ENCODE peak calls at places on chromosome 3, in five cellular contexts. C is astrocyte of the cerebellum, B is colonic mucosa, T is OCI-LY7, J is A549. N is an unnamed sample.

GRCh38 chr3:46372492-46373359 is 2.0 kb downstream of the CCR5 start:
- DNase-seq in J (no peak), T (peak), C (peak), B (no peak), N (peak)

GRCh38 chr3:141875893-141876380 is 506 bp upstream of the ATP1B3 start:
- DNase-seq in C (no peak), J (peak), B (peak), T (peak), N (no peak)

GRCh38 chr3:134820994-134821393 is 25.9 kb downstream of the EPHB1 start:
- DNase-seq in T (no peak), J (no peak), C (no peak), B (no peak), N (no peak)

GRCh38 chr3:135992072-135992471 is 26.5 kb downstream of the PPP2R3A start:
- DNase-seq in B (no peak), T (no peak), C (peak), J (no peak), N (peak)

GRCh38 chr3:4887177-4887576 is 92.1 kb upstream of the BHLHE40 start:
- DNase-seq in B (no peak), J (no peak), T (no peak), C (no peak), N (no peak)

GRCh38 chr3:66463734-66464511 is 36.9 kb downstream of the LRIG1 start:
- DNase-seq in J (no peak), B (no peak), T (no peak), C (no peak), N (no peak)

GRCh38 chr3:81500039-81500438 is 261.4 kb downstream of the GBE1 start:
- DNase-seq in C (no peak), B (no peak), T (no peak), J (no peak), N (no peak)

GRCh38 chr3:65497846-65498245 is 540.9 kb downstream of the MAGI1 start:
- DNase-seq in J (no peak), T (no peak), C (no peak), B (no peak), N (no peak)

GRCh38 chr3:38084019-38084968 is 45.3 kb downstream of the DLEC1 start:
- DNase-seq in T (peak), B (no peak), C (peak), J (peak), N (no peak)

GRCh38 chr3:146222204-146223046 is 28.5 kb downstream of the PLSCR4 start:
- DNase-seq in B (peak), J (peak), T (no peak), C (no peak), N (no peak)

GRCh38 chr3:189799366-189799765 is 168.2 kb downstream of the TP63 start:
- DNase-seq in C (no peak), T (no peak), B (no peak), J (no peak), N (no peak)

GRCh38 chr3:25652921-25653320 is 11.8 kb downstream of the TOP2B start:
- DNase-seq in J (no peak), B (no peak), C (no peak), T (no peak), N (no peak)

GRCh38 chr3:29279276-29279675 is 1.6 kb upstream of the RBMS3 start:
- DNase-seq in J (no peak), C (no peak), T (no peak), B (no peak), N (no peak)

GRCh38 chr3:79864077-79864476 is 96.3 kb upstream of the ROBO1 start:
- DNase-seq in J (no peak), C (no peak), B (no peak), T (no peak), N (no peak)

GRCh38 chr3:10666621-10667020 is 149.4 kb upstream of the SLC6A11 start:
- DNase-seq in J (no peak), T (peak), B (peak), C (no peak), N (no peak)

GRCh38 chr3:34683851-34684250 is 885.4 kb downstream of the PDCD6IP start:
- DNase-seq in C (peak), B (peak), J (peak), T (peak), N (peak)

DNA sequence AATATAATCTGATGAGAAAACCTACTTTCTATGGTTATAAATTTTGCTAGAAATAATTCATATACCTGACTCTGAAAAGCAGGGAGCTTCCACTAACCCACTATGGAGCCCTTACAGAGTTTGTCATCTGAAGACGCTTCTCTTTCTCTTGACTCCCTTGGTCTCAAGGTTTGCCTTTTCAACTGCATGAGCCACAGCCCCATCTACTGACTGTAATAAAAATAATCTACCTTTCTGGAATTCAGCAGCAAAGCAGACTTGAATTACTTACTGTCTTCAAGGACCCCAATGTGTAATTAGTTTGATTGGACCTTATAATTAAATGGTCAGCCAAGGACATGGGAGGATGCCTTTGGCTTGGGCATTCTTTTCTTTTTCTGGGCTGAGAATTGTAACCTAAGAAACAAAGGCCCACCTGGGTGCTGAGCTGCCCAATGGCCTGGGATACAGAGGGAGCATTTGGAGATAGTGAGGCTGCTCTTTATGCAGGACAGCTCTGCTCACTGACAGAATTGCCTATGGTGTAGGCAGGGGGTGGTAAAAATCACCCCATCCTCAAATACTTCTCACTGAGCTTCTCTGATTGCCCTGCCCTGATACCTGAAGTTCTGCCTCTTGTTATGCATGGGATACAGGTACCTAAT is 178.6 kb upstream of the TRIM42 start:
- DNase-seq in C (no peak), B (no peak), T (peak), J (peak), N (no peak)
- TF ChIP-seq CTCF in C (peak), B (no peak), T (peak), J (peak), N (no peak)

GRCh38 chr3:184514151-184514490 is 47.5 kb upstream of the EPHB3 start:
- DNase-seq in T (no peak), J (no peak), B (peak), C (no peak), N (no peak)
- H3K4me3 ChIP-seq in T (no peak), J (no peak), B (peak), C (peak), N (no peak)

GRCh38 chr3:48465531-48466378 is 19.2 kb downstream of the ATRIP start:
- DNase-seq in C (peak), J (peak), T (peak), B (peak), N (peak)
- TF ChIP-seq CTCF in C (peak), J (peak), T (peak), B (peak), N (peak)

DNA sequence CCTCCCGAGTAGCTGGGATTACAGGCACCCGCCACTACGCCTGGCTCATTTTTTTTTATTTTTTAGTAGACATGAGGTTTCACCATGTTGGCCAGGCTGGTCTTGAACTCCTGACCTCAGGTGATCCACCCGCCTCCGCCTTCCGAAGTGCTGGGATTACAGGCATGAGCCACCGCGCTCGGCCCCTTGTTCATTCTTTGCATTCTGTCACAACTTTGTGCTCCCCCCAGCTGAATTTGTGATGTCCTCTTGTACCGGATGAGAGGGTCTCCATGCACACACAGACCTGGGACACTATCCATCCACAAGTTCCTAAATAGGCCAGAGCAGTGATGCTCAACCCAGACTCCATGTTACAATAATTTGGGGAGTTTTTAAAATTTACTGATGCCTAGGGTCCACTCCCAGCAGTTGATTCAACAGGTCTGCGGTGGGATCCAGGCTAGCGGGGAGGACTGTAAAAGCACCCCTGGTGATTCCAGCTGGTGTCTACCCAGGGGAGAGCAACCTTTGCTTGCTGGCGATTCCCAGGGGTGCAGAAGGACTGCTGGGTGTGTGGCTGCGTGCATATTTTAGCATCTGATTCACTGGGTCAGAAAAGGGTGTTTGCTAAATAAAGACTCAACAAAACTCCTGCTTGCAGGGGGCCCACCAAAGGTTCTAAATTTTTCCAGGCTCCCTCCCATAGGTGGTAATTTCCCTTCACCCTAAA is 995 bp downstream of the RASSF1 start:
- DNase-seq in B (peak), C (no peak), J (no peak), T (no peak), N (no peak)
- H3K4me3 ChIP-seq in B (peak), C (no peak), J (no peak), T (peak), N (peak)

DNA sequence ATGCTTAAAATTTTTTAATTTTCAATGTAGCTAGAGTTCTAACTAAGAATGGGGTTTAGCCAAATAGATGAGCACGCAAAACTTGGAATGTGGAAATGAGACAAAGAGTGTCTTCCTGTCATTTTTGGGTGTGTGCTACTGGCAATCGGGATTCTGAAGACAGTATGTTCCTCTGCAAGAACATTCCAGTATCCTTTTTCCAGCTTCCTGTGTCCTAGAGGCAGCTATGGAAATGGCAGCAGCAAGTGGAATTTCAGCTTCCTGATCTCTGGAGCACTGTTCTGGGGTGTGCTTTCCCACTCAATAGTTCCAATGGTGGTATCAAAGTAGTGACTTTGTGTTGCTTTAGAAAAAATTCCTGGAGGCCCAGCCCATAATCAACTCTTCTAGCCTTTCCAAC is 642.9 kb upstream of the KCNMB2 start:
- DNase-seq in T (no peak), C (no peak), B (no peak), J (no peak), N (no peak)
- TF ChIP-seq CTCF in T (no peak), C (no peak), B (no peak), J (no peak), N (peak)

GRCh38 chr3:2822611-2823010 is 287.6 kb downstream of the IL5RA start:
- DNase-seq in T (no peak), C (no peak), B (no peak), J (no peak), N (no peak)
- H3K4me3 ChIP-seq in T (no peak), C (no peak), B (no peak), J (no peak), N (no peak)

N was measured in AG09309.